ENCODE peak calls at places on chromosome 7, in six cellular contexts. G is OCI-LY7, I is thoracic aorta, J is tibial nerve, S is fibroblast of pulmonary artery, H is hepatocyte. X is an unnamed sample.

GRCh38 chr7:36506820-36507219 is 117.2 kb downstream of the ANLN start:
- DNase-seq in G (no peak), I (no peak), J (no peak), S (peak; percentile 21), H (no peak), X (peak; percentile 13)

GRCh38 chr7:512541-513311 is 6.9 kb downstream of the PDGFA start:
- DNase-seq in G (no peak), I (no peak), J (no peak), S (no peak), H (no peak), X (no peak)

GRCh38 chr7:50156163-50156562 is 63.1 kb upstream of the ZPBP start:
- DNase-seq in G (peak; percentile 29), I (no peak), J (no peak), S (no peak), H (no peak), X (no peak)

GRCh38 chr7:147419001-147419400 is 1171.6 kb upstream of the C7orf33 start:
- DNase-seq in G (no peak), I (no peak), J (no peak), S (no peak), H (no peak), X (no peak)

GRCh38 chr7:83856094-83856493 is 207.2 kb upstream of the SEMA3E start:
- DNase-seq in G (no peak), I (no peak), J (no peak), S (no peak), H (no peak), X (no peak)

GRCh38 chr7:107742678-107743566 is 1.0 kb upstream of the CBLL1 start:
- DNase-seq in G (no peak), I (no peak), J (peak; percentile 30), S (no peak), H (peak; percentile 23), X (no peak)

GRCh38 chr7:117769085-117769484 is 104.2 kb downstream of the CTTNBP2 start:
- DNase-seq in G (no peak), I (no peak), J (no peak), S (no peak), H (no peak), X (no peak)

GRCh38 chr7:50782376-50783208 is at the start of gene GRB10:
- DNase-seq in G (no peak), I (no peak), J (no peak), S (peak; percentile 36), H (peak; percentile 68), X (peak; percentile 10)

GRCh38 chr7:111076205-111076604 is 14.7 kb upstream of the LRRN3 start:
- DNase-seq in G (no peak), I (no peak), J (no peak), S (peak; percentile 26), H (no peak), X (peak; percentile 80)

GRCh38 chr7:111053035-111053434 is 37.9 kb upstream of the LRRN3 start:
- DNase-seq in G (no peak), I (no peak), J (no peak), S (no peak), H (no peak), X (no peak)

GRCh38 chr7:90216771-90217170 is 5.2 kb downstream of the STEAP2 start:
- DNase-seq in G (no peak), I (no peak), J (no peak), S (no peak), H (no peak), X (peak; percentile 30)

GRCh38 chr7:44264221-44264956 is 61.0 kb downstream of the CAMK2B start:
- DNase-seq in G (no peak), I (no peak), J (no peak), S (no peak), H (no peak), X (no peak)

GRCh38 chr7:91557789-91558396 is 293.7 kb downstream of the FZD1 start:
- DNase-seq in G (no peak), I (no peak), J (peak; percentile 9), S (peak; percentile 84), H (no peak), X (peak; percentile 87)

DNA sequence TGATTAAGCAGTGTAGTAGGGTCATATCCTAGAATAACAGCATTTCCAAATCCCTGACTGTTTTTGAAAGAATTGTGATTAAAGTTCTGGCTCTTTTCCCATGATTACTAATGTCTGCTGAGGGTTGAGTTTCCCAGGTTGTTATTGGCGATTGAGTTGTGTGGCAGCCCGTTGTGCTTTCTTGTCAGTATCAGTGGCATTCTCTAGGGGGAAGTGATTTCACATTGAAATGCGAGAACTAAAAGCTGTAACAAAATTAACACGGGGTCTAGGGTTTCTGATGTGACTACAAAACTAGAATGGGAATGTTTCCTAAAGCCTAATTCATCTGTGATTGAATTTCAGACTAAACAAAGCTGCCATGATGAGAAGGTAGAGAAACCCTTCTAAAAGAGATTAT is 349.4 kb downstream of the EXOC4 start:
- DNase-seq in G (no peak), I (no peak), J (no peak), S (peak; percentile 74), H (no peak), X (peak; percentile 44)
- H3K4me3 ChIP-seq in G (no peak overlapping the region), I (no peak overlapping the region), J (no peak overlapping the region), S (no peak overlapping the region), H (no peak overlapping the region), X (no peak overlapping the region)

GRCh38 chr7:17654940-17655339 is 285.4 kb downstream of the SNX13 start:
- DNase-seq in G (no peak), I (no peak), J (no peak), S (no peak), H (no peak), X (no peak)

GRCh38 chr7:17651296-17651695 is 289.0 kb downstream of the SNX13 start:
- DNase-seq in G (no peak), I (no peak), J (no peak), S (no peak), H (no peak), X (peak; percentile 68)

GRCh38 chr7:17646181-17646956 is 293.9 kb downstream of the SNX13 start:
- DNase-seq in G (no peak), I (no peak), J (no peak), S (peak; percentile 80), H (peak; percentile 37), X (peak; percentile 56)

DNA sequence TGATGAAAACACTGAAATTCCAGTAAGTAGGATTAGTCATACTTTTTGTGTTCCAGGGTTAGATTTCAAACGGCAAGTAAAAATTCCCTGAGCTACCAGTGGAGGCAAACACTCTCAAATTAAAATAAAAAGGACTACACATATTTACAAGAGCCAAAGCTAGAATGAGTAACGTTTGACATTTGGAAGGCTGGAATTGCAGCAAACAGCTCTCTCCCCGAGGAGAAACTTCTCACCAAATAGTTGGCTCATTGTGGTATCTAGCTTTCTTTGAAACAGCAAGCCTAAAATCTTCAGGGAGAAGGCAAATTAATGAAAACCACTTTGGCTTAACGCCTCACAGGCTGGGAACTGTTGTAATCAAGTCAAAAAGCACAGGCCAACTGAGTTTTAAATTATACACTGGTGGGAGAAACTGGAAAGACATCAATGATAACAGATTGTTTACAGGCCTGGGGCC is 288.3 kb downstream of the SNX13 start:
- DNase-seq in G (no peak), I (no peak), J (peak; percentile 68), S (peak; percentile 90), H (peak; percentile 10), X (peak; percentile 97)
- TF ChIP-seq CTCF in G (no peak), I (peak; percentile 62), J (peak; percentile 27), S (peak; percentile 50), H (no peak), X (peak; percentile 65)

DNA sequence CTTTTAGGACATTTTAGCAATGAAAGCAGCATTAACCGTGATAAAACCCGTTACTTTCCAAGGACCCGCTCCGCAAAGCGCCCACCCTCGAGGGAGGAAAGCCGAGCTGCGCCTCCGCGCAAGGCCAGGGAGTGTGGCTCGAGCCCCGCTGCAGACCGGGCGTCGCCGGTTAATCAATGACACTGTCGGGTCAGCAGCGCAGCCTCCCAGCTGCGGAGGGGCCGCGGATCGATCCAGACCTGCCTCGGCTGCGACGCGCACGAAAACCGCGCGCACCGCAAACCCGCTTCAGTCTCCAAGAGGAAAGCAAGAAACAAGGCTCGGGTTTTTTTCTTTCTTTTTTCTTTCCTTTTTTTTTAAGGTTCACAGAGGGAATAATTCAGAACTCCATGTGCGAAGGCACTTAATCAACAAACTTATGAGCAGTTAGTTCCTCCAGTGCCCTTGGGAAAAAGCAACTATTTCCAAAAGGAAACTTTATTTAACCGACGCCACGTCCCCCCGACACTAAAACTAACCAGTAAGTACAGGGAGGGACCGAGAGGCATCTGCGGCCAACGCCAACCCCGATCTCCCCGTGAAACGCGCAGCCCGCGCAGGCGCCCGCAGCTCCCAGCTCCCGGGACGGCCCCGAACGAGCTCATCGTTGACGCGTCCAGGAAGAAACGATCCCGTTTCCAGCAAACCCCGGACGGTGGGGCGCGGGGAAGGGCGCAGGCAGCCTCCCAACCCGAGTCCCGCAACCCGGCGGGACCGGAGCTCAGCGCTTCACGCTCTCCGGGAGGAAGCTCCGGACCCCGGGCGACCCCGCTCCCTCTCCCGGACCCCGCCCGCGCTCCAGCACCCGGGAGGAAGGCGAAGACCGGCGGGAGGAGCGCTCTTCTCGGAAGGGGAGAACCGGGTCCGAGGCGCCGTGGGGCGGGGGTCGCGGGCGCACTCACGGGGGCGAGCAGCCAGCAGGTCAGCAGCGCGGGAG is 599 bp downstream of the VIPR2 start:
- DNase-seq in G (no peak), I (no peak), J (peak; percentile 17), S (no peak), H (peak; percentile 57), X (no peak)
- H3K4me3 ChIP-seq in G (no peak overlapping the region), I (peak overlapping the region; percentile 89), J (peak overlapping the region; percentile 13), S (no peak overlapping the region), H (peak overlapping the region; percentile 75), X (no peak overlapping the region)

GRCh38 chr7:31819031-31819430 is 132.0 kb downstream of the PPP1R17 start:
- DNase-seq in G (no peak), I (no peak), J (no peak), S (no peak), H (no peak), X (no peak)

GRCh38 chr7:31815796-31816195 is 128.8 kb downstream of the PPP1R17 start:
- DNase-seq in G (no peak), I (no peak), J (no peak), S (no peak), H (no peak), X (no peak)

GRCh38 chr7:31811650-31812461 is 124.8 kb downstream of the PPP1R17 start:
- DNase-seq in G (no peak), I (no peak), J (peak; percentile 25), S (peak; percentile 35), H (no peak), X (peak; percentile 83)

GRCh38 chr7:31816810-31817209 is 129.8 kb downstream of the PPP1R17 start:
- DNase-seq in G (no peak), I (no peak), J (no peak), S (no peak), H (no peak), X (no peak)

GRCh38 chr7:31814187-31814586 is 127.2 kb downstream of the PPP1R17 start:
- DNase-seq in G (no peak), I (no peak), J (no peak), S (peak; percentile 22), H (no peak), X (no peak)
- TF ChIP-seq CTCF in G (peak; percentile 38), I (no peak), J (no peak), S (peak; percentile 19), H (peak; percentile 40), X (peak; percentile 34)

GRCh38 chr7:8594115-8594514 is 160.7 kb downstream of the NXPH1 start:
- DNase-seq in G (no peak), I (no peak), J (no peak), S (no peak), H (no peak), X (no peak)
- H3K4me3 ChIP-seq in G (no peak overlapping the region), I (no peak overlapping the region), J (no peak overlapping the region), S (no peak overlapping the region), H (no peak overlapping the region), X (no peak overlapping the region)

X was measured in AG10803.